ENCODE peak calls at places on chromosomes 1 and 21, in ten cellular contexts. U is RWPE1; I is glomerular endothelial cell; N is smooth muscle cell of the brain vasculature; V is skeletal muscle cell; B is stimulated activated CD8-positive, alpha-beta memory T cell treated with anti-CD3 and anti-CD28 coated beads, Interleukin-12 subunit alpha, Interleukin-12 subunit beta, amount 100 ng/mL, for 1 hour; D is fibroblast of the aortic adventitia; W is T-helper 1 cell; Y is ACHN; O is CD8-positive, alpha-beta T cell. J is an unnamed sample.

GRCh38 chr21:43800124-43800523 is 10.7 kb downstream of the RRP1 start:
- DNase-seq in B (no peak), W (no peak), N (no peak), U (no peak), Y (no peak), D (no peak), V (no peak), I (no peak), O (no peak), J (no peak)

GRCh38 chr21:34762761-34763160 is 94.0 kb downstream of the CLIC6 start:
- DNase-seq in B (no peak), N (no peak), D (no peak), W (no peak), I (no peak), O (no peak), U (no peak), V (peak), Y (no peak), J (no peak)

GRCh38 chr1:205351984-205352713 is 4.6 kb downstream of the KLHDC8A start:
- DNase-seq in N (no peak), V (peak), D (peak), Y (no peak), U (peak), B (no peak), I (no peak), O (no peak), W (no peak), J (no peak)

GRCh38 chr1:94015489-94015817 is 105.5 kb downstream of the ABCA4 start:
- DNase-seq in N (no peak), D (no peak), U (no peak), V (no peak), I (no peak), O (no peak), B (no peak), Y (no peak), W (no peak), J (no peak)

GRCh38 chr1:87644500-87645245 is 316.0 kb downstream of the LMO4 start:
- DNase-seq in Y (peak), D (peak), W (no peak), B (no peak), U (no peak), O (no peak), I (no peak), V (peak), N (no peak), J (no peak)

GRCh38 chr1:243514927-243515326 is 259.1 kb downstream of the SDCCAG8 start:
- DNase-seq in O (no peak), Y (no peak), V (no peak), I (no peak), W (no peak), N (no peak), U (no peak), D (no peak), B (no peak), J (no peak)

GRCh38 chr1:113860891-113861290 is 10.6 kb downstream of the PTPN22 start:
- DNase-seq in N (peak), O (no peak), U (peak), I (peak), Y (peak), D (peak), V (peak), W (no peak), B (no peak), J (no peak)

GRCh38 chr1:101065575-101065974 is 40.0 kb upstream of the DPH5 start:
- DNase-seq in Y (no peak), O (no peak), B (no peak), W (no peak), D (no peak), N (no peak), I (no peak), U (no peak), V (no peak), J (no peak)

GRCh38 chr1:53137729-53138128 is 4.7 kb downstream of the SLC1A7 start:
- DNase-seq in D (no peak), I (no peak), U (no peak), B (no peak), V (no peak), O (no peak), N (no peak), Y (peak), W (no peak), J (no peak)

GRCh38 chr1:205069371-205070125 is 14.7 kb downstream of the TMEM81 start:
- DNase-seq in O (no peak), V (no peak), W (no peak), D (no peak), B (no peak), Y (no peak), N (no peak), I (no peak), U (no peak), J (no peak)

GRCh38 chr1:101833312-101833711 is 163.4 kb downstream of the OLFM3 start:
- DNase-seq in I (no peak), D (no peak), B (no peak), N (no peak), V (no peak), W (no peak), U (no peak), Y (no peak), O (no peak), J (no peak)

GRCh38 chr1:3919706-3920105 is 19.6 kb upstream of the C1orf174 start:
- DNase-seq in D (no peak), I (no peak), O (no peak), B (no peak), Y (no peak), V (no peak), N (no peak), W (no peak), U (no peak), J (peak)

GRCh38 chr21:26732442-26733221 is 112.6 kb downstream of the ADAMTS1 start:
- DNase-seq in O (no peak), W (peak), V (peak), U (peak), D (peak), I (no peak), N (no peak), Y (peak), B (no peak), J (peak)

GRCh38 chr1:108703939-108704338 is 8.8 kb upstream of the FNDC7 start:
- DNase-seq in V (no peak), B (no peak), D (no peak), O (peak), N (no peak), U (no peak), Y (no peak), W (peak), I (no peak), J (no peak)

GRCh38 chr1:156233421-156234127 is 8.4 kb upstream of the BGLAP start:
- DNase-seq in O (no peak), V (no peak), Y (peak), D (peak), U (no peak), I (no peak), B (no peak), W (no peak), N (no peak), J (no peak)